ENCODE peak calls at places on chromosomes 2 and 18, in four cellular contexts. One of them, this sample, is unnamed.

GRCh38 chr2:85935746-85936208 is 47.0 kb upstream of the ST3GAL5 start:
- DNase-seq in astrocyte of the spinal cord: peak; percentile 70
- DNase-seq in AG10803: peak; percentile 72
- DNase-seq in breast epithelium: peak; percentile 19
- DNase-seq in this sample: peak; percentile 18

GRCh38 chr2:138974651-138975050 is 194.5 kb upstream of the NXPH2 start:
- DNase-seq in astrocyte of the spinal cord: peak; percentile 91
- DNase-seq in AG10803: no peak
- DNase-seq in breast epithelium: no peak
- DNase-seq in this sample: no peak

GRCh38 chr2:127149384-127149783 is 42.4 kb upstream of the BIN1 start:
- DNase-seq in astrocyte of the spinal cord: peak; percentile 94
- DNase-seq in AG10803: peak; percentile 96
- DNase-seq in breast epithelium: no peak
- DNase-seq in this sample: no peak

GRCh38 chr2:225937625-225938024 is 538.1 kb downstream of the NYAP2 start:
- DNase-seq in astrocyte of the spinal cord: peak; percentile 26
- DNase-seq in AG10803: peak; percentile 9
- DNase-seq in breast epithelium: no peak
- DNase-seq in this sample: no peak

GRCh38 chr2:95058466-95058988 is 33.0 kb downstream of the MAL start:
- DNase-seq in astrocyte of the spinal cord: no peak
- DNase-seq in AG10803: no peak
- DNase-seq in breast epithelium: no peak
- DNase-seq in this sample: no peak

GRCh38 chr2:134312482-134312881 is 58.6 kb downstream of the MGAT5 start:
- DNase-seq in astrocyte of the spinal cord: no peak
- DNase-seq in AG10803: no peak
- DNase-seq in breast epithelium: no peak
- DNase-seq in this sample: no peak

GRCh38 chr2:98454500-98455235 is 10.0 kb downstream of the INPP4A start:
- DNase-seq in astrocyte of the spinal cord: peak; percentile 9
- DNase-seq in AG10803: no peak
- DNase-seq in breast epithelium: no peak
- DNase-seq in this sample: no peak

GRCh38 chr2:191087311-191087710 is 63.5 kb downstream of the STAT4 start:
- DNase-seq in astrocyte of the spinal cord: no peak
- DNase-seq in AG10803: no peak
- DNase-seq in breast epithelium: no peak
- DNase-seq in this sample: no peak

GRCh38 chr18:79523221-79523737 is 127.5 kb downstream of the NFATC1 start:
- DNase-seq in astrocyte of the spinal cord: no peak
- DNase-seq in AG10803: no peak
- DNase-seq in breast epithelium: no peak
- DNase-seq in this sample: no peak

GRCh38 chr2:17805166-17805565 is 11.1 kb upstream of the MSGN1 start:
- DNase-seq in astrocyte of the spinal cord: no peak
- DNase-seq in AG10803: no peak
- DNase-seq in breast epithelium: no peak
- DNase-seq in this sample: no peak

GRCh38 chr2:10375570-10376266 is 72.4 kb downstream of the ODC1 start:
- DNase-seq in astrocyte of the spinal cord: no peak
- DNase-seq in AG10803: no peak
- DNase-seq in breast epithelium: no peak
- DNase-seq in this sample: no peak

GRCh38 chr2:99810241-99810640 is 320.4 kb upstream of the REV1 start:
- DNase-seq in astrocyte of the spinal cord: no peak
- DNase-seq in AG10803: no peak
- DNase-seq in breast epithelium: no peak
- DNase-seq in this sample: peak; percentile 7

GRCh38 chr2:39736593-39736992 is 42.5 kb downstream of the THUMPD2 start:
- DNase-seq in astrocyte of the spinal cord: peak; percentile 94
- DNase-seq in AG10803: peak; percentile 96
- DNase-seq in breast epithelium: peak; percentile 50
- DNase-seq in this sample: no peak

GRCh38 chr2:1795261-1795828 is 51.0 kb upstream of the PXDN start:
- DNase-seq in astrocyte of the spinal cord: no peak
- DNase-seq in AG10803: no peak
- DNase-seq in breast epithelium: no peak
- DNase-seq in this sample: no peak

GRCh38 chr2:238170386-238171071 is 11.8 kb downstream of the ERFE start:
- DNase-seq in astrocyte of the spinal cord: no peak
- DNase-seq in AG10803: no peak
- DNase-seq in breast epithelium: no peak
- DNase-seq in this sample: no peak

GRCh38 chr2:30661173-30662107 is 145.8 kb downstream of the CAPN13 start:
- DNase-seq in astrocyte of the spinal cord: peak; percentile 32
- DNase-seq in AG10803: peak; percentile 19
- DNase-seq in breast epithelium: no peak
- DNase-seq in this sample: no peak

GRCh38 chr2:32135409-32135808 is 30.3 kb upstream of the SLC30A6 start:
- DNase-seq in astrocyte of the spinal cord: peak; percentile 82
- DNase-seq in AG10803: peak; percentile 78
- DNase-seq in breast epithelium: no peak
- DNase-seq in this sample: peak; percentile 63

GRCh38 chr2:232325324-232326273 is 53.0 kb upstream of the ALPP start:
- DNase-seq in astrocyte of the spinal cord: no peak
- DNase-seq in AG10803: peak; percentile 32
- DNase-seq in breast epithelium: peak; percentile 45
- DNase-seq in this sample: peak; percentile 67

GRCh38 chr2:45010706-45011036 is 1.4 kb upstream of the SIX2 start:
- DNase-seq in astrocyte of the spinal cord: no peak
- DNase-seq in AG10803: no peak
- DNase-seq in breast epithelium: no peak
- DNase-seq in this sample: no peak

GRCh38 chr2:151771599-151772358 is 37.5 kb upstream of the NEB start:
- DNase-seq in astrocyte of the spinal cord: peak; percentile 37
- DNase-seq in AG10803: peak; percentile 82
- DNase-seq in breast epithelium: no peak
- DNase-seq in this sample: no peak

GRCh38 chr18:37414816-37415215 is 150.8 kb downstream of the CELF4 start:
- DNase-seq in astrocyte of the spinal cord: no peak
- DNase-seq in AG10803: no peak
- DNase-seq in breast epithelium: no peak
- DNase-seq in this sample: no peak

GRCh38 chr2:227862741-227863588 is 8.5 kb upstream of the DAW1 start:
- DNase-seq in astrocyte of the spinal cord: peak; percentile 77
- DNase-seq in AG10803: peak; percentile 83
- DNase-seq in breast epithelium: no peak
- DNase-seq in this sample: peak; percentile 57

GRCh38 chr18:63903981-63904570 is 3.7 kb upstream of the SERPINB10 start:
- DNase-seq in astrocyte of the spinal cord: no peak
- DNase-seq in AG10803: no peak
- DNase-seq in breast epithelium: no peak
- DNase-seq in this sample: no peak

GRCh38 chr18:54261894-54262293 is 7.4 kb upstream of the POLI start:
- DNase-seq in astrocyte of the spinal cord: no peak
- DNase-seq in AG10803: no peak
- DNase-seq in breast epithelium: no peak
- DNase-seq in this sample: no peak

GRCh38 chr2:42957109-42958035 is 165.0 kb upstream of the HAAO start:
- DNase-seq in astrocyte of the spinal cord: no peak
- DNase-seq in AG10803: peak; percentile 58
- DNase-seq in breast epithelium: no peak
- DNase-seq in this sample: peak; percentile 41

GRCh38 chr2:202007015-202008011 is 26.3 kb upstream of the FZD7 start:
- DNase-seq in astrocyte of the spinal cord: no peak
- DNase-seq in AG10803: peak; percentile 33
- DNase-seq in breast epithelium: no peak
- DNase-seq in this sample: no peak

GRCh38 chr2:231308631-231309414 is 86.7 kb upstream of the B3GNT7 start:
- DNase-seq in astrocyte of the spinal cord: peak; percentile 83
- DNase-seq in AG10803: peak; percentile 26
- DNase-seq in breast epithelium: no peak
- DNase-seq in this sample: no peak

GRCh38 chr18:26614374-26614773 is 66.0 kb upstream of the KCTD1 start:
- DNase-seq in astrocyte of the spinal cord: no peak
- DNase-seq in AG10803: no peak
- DNase-seq in breast epithelium: no peak
- DNase-seq in this sample: no peak

GRCh38 chr18:22683196-22683676 is 249.9 kb upstream of the RBBP8 start:
- DNase-seq in astrocyte of the spinal cord: peak; percentile 95
- DNase-seq in AG10803: peak; percentile 54
- DNase-seq in breast epithelium: no peak
- DNase-seq in this sample: peak; percentile 90

GRCh38 chr2:237059155-237059875 is 26.4 kb upstream of the COPS8 start:
- DNase-seq in astrocyte of the spinal cord: no peak
- DNase-seq in AG10803: no peak
- DNase-seq in breast epithelium: no peak
- DNase-seq in this sample: no peak

GRCh38 chr2:180319586-180320405 is 312.7 kb upstream of the CWC22 start:
- DNase-seq in astrocyte of the spinal cord: no peak
- DNase-seq in AG10803: no peak
- DNase-seq in breast epithelium: no peak
- DNase-seq in this sample: no peak

GRCh38 chr2:14634223-14634884 is 1.8 kb downstream of the LRATD1 start:
- DNase-seq in astrocyte of the spinal cord: peak; percentile 80
- DNase-seq in AG10803: peak; percentile 72
- DNase-seq in breast epithelium: peak; percentile 82
- DNase-seq in this sample: peak; percentile 91

GRCh38 chr18:48946329-48946835 is 4.4 kb downstream of the SMAD7 start:
- DNase-seq in astrocyte of the spinal cord: peak; percentile 69
- DNase-seq in AG10803: peak; percentile 87
- DNase-seq in breast epithelium: no peak
- DNase-seq in this sample: peak; percentile 43

GRCh38 chr2:133976659-133977058 is 277.2 kb upstream of the MGAT5 start:
- DNase-seq in astrocyte of the spinal cord: no peak
- DNase-seq in AG10803: no peak
- DNase-seq in breast epithelium: no peak
- DNase-seq in this sample: no peak

GRCh38 chr2:20534913-20535801 is 88.3 kb downstream of the RHOB start:
- DNase-seq in astrocyte of the spinal cord: no peak
- DNase-seq in AG10803: no peak
- DNase-seq in breast epithelium: no peak
- DNase-seq in this sample: no peak

GRCh38 chr2:66498597-66498910 is 63.6 kb downstream of the MEIS1 start:
- DNase-seq in astrocyte of the spinal cord: no peak
- DNase-seq in AG10803: no peak
- DNase-seq in breast epithelium: no peak
- DNase-seq in this sample: no peak

GRCh38 chr2:196314780-196315179 is 143.4 kb upstream of the STK17B start:
- DNase-seq in astrocyte of the spinal cord: peak; percentile 51
- DNase-seq in AG10803: peak; percentile 56
- DNase-seq in breast epithelium: no peak
- DNase-seq in this sample: no peak

GRCh38 chr2:5937865-5938565 is 245.8 kb downstream of the SOX11 start:
- DNase-seq in astrocyte of the spinal cord: no peak
- DNase-seq in AG10803: no peak
- DNase-seq in breast epithelium: no peak
- DNase-seq in this sample: no peak

GRCh38 chr2:172103471-172104292 is 982 bp upstream of the DLX2 start:
- DNase-seq in astrocyte of the spinal cord: peak; percentile 88
- DNase-seq in AG10803: peak; percentile 86
- DNase-seq in breast epithelium: peak; percentile 56
- DNase-seq in this sample: peak; percentile 92

GRCh38 chr2:172107690-172108586 is 5.2 kb upstream of the DLX2 start:
- DNase-seq in astrocyte of the spinal cord: no peak
- DNase-seq in AG10803: no peak
- DNase-seq in breast epithelium: no peak
- DNase-seq in this sample: no peak

GRCh38 chr2:172105715-172106124 is 3.0 kb upstream of the DLX2 start:
- DNase-seq in astrocyte of the spinal cord: no peak
- DNase-seq in AG10803: no peak
- DNase-seq in breast epithelium: no peak
- DNase-seq in this sample: no peak

GRCh38 chr2:172108587-172108930 is 5.9 kb upstream of the DLX2 start:
- DNase-seq in astrocyte of the spinal cord: no peak
- DNase-seq in AG10803: no peak
- DNase-seq in breast epithelium: no peak
- DNase-seq in this sample: no peak

GRCh38 chr2:172106128-172106961 is 3.6 kb upstream of the DLX2 start:
- DNase-seq in astrocyte of the spinal cord: no peak
- DNase-seq in AG10803: peak; percentile 59
- DNase-seq in breast epithelium: no peak
- DNase-seq in this sample: peak; percentile 62
- TF ChIP-seq CTCF in astrocyte of the spinal cord: peak; percentile 50
- TF ChIP-seq CTCF in AG10803: peak; percentile 60
- TF ChIP-seq CTCF in breast epithelium: no peak
- TF ChIP-seq CTCF in this sample: peak; percentile 49

GRCh38 chr18:40935423-40935822 is 1019.6 kb upstream of the PIK3C3 start:
- DNase-seq in astrocyte of the spinal cord: no peak
- DNase-seq in AG10803: peak; percentile 20
- DNase-seq in breast epithelium: no peak
- DNase-seq in this sample: no peak
- TF ChIP-seq CTCF in astrocyte of the spinal cord: peak; percentile 55
- TF ChIP-seq CTCF in AG10803: peak; percentile 50
- TF ChIP-seq CTCF in breast epithelium: no peak
- TF ChIP-seq CTCF in this sample: peak; percentile 15

GRCh38 chr2:120026890-120027289 is 14.0 kb downstream of the EPB41L5 start:
- DNase-seq in astrocyte of the spinal cord: no peak
- DNase-seq in AG10803: no peak
- DNase-seq in breast epithelium: no peak
- DNase-seq in this sample: no peak
- TF ChIP-seq CTCF in astrocyte of the spinal cord: no peak
- TF ChIP-seq CTCF in AG10803: peak; percentile 12
- TF ChIP-seq CTCF in breast epithelium: no peak
- TF ChIP-seq CTCF in this sample: peak; percentile 23

GRCh38 chr2:224040753-224041152 is 1.7 kb upstream of the SERPINE2 start:
- DNase-seq in astrocyte of the spinal cord: no peak
- DNase-seq in AG10803: no peak
- DNase-seq in breast epithelium: no peak
- DNase-seq in this sample: no peak

GRCh38 chr2:224038049-224038829 is 847 bp downstream of the SERPINE2 start:
- DNase-seq in astrocyte of the spinal cord: peak; percentile 43
- DNase-seq in AG10803: no peak
- DNase-seq in breast epithelium: no peak
- DNase-seq in this sample: peak; percentile 56

GRCh38 chr2:224039770-224040088 is 643 bp upstream of the SERPINE2 start:
- DNase-seq in astrocyte of the spinal cord: no peak
- DNase-seq in AG10803: no peak
- DNase-seq in breast epithelium: no peak
- DNase-seq in this sample: no peak

GRCh38 chr2:224038830-224039079 is 331 bp downstream of the SERPINE2 start:
- DNase-seq in astrocyte of the spinal cord: no peak
- DNase-seq in AG10803: no peak
- DNase-seq in breast epithelium: no peak
- DNase-seq in this sample: no peak

DNA sequence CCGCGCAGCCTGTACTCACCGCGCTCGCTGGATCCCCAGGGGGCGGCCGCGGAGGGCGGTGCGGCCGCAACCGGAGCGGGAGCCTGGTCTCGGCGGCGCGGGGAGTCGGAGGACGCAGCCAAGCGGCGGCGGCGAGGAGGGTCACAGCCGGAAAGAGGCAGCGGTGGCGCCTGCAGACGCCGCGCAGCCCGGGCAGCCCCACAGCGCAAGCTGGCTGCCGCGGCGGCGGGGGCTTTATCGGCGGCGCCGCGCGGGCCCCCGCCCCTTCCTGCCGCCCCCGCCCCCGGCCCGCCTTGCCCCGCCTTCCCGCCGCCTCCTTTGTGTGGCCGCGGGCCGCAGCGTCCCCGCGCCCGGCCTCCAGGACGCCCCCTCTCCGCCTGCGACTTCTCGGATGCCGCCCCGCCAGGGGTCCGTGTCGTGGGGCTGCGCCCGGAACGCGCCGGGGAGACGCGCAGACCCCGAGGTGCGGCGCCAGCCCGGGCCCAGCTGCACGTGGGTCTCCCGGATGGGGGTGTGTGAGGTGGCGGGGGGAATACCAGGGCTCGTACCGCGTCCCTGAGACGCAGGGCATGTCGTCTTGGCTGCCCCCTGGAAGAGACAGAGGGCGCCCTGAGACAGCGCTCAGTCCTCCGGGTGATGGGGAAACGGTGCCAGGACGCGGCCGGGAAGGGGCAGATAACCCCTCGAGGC is at the start of gene SERPINE2:
- DNase-seq in astrocyte of the spinal cord: peak; percentile 69
- DNase-seq in AG10803: peak; percentile 79
- DNase-seq in breast epithelium: no peak
- DNase-seq in this sample: peak; percentile 76
- TF ChIP-seq CTCF in astrocyte of the spinal cord: peak; percentile 53
- TF ChIP-seq CTCF in AG10803: peak; percentile 57
- TF ChIP-seq CTCF in breast epithelium: no peak
- TF ChIP-seq CTCF in this sample: no peak